ENCODE peak calls at places on chromosomes 1 and 21, in ten cellular contexts. D, Q, J, V, W, T, E, U, M and S are unnamed samples.

GRCh38 chr1:41698916-41699860 is 214.7 kb upstream of the EDN2 start:
- DNase-seq in D (no peak), Q (no peak), J (no peak), V (peak; percentile 38), W (no peak), T (no peak), E (no peak), U (no peak), M (no peak), S (peak; percentile 77)

GRCh38 chr1:168535536-168535935 is 8.3 kb downstream of the XCL2 start:
- DNase-seq in D (no peak), Q (no peak), J (no peak), V (no peak), W (no peak), T (no peak), E (no peak), U (no peak), M (no peak), S (peak; percentile 23)

GRCh38 chr1:199724049-199724448 is 303.5 kb upstream of the NR5A2 start:
- DNase-seq in D (no peak), Q (no peak), J (no peak), V (no peak), W (no peak), T (no peak), E (no peak), U (no peak), M (no peak), S (no peak)

GRCh38 chr1:29631361-29631760 is 395.0 kb downstream of the PTPRU start:
- DNase-seq in D (no peak), Q (no peak), J (no peak), V (no peak), W (no peak), T (peak; percentile 28), E (no peak), U (no peak), M (no peak), S (no peak)

GRCh38 chr1:231217056-231217455 is 24.0 kb upstream of the GNPAT start:
- DNase-seq in D (no peak), Q (no peak), J (no peak), V (no peak), W (no peak), T (no peak), E (no peak), U (no peak), M (no peak), S (peak; percentile 19)

GRCh38 chr1:234559917-234560676 is 49.9 kb downstream of the IRF2BP2 start:
- DNase-seq in D (peak; percentile 10), Q (no peak), J (no peak), V (no peak), W (no peak), T (no peak), E (no peak), U (no peak), M (no peak), S (no peak)

GRCh38 chr1:59705849-59706599 is 108.7 kb upstream of the HOOK1 start:
- DNase-seq in D (peak; percentile 68), Q (no peak), J (no peak), V (no peak), W (peak; percentile 96), T (peak; percentile 90), E (no peak), U (peak; percentile 43), M (no peak), S (no peak)

GRCh38 chr1:36824390-36824861 is 209.9 kb downstream of the GRIK3 start:
- DNase-seq in D (no peak), Q (peak; percentile 32), J (no peak), V (no peak), W (peak; percentile 31), T (no peak), E (no peak), U (no peak), M (peak; percentile 65), S (no peak)

GRCh38 chr21:31557421-31557955 is 102.0 kb upstream of the SOD1 start:
- DNase-seq in D (no peak), Q (peak; percentile 60), J (no peak), V (peak; percentile 25), W (no peak), T (no peak), E (peak; percentile 24), U (no peak), M (peak; percentile 85), S (no peak)

GRCh38 chr1:19645544-19646252 is 1.6 kb downstream of the NBL1 start:
- DNase-seq in D (no peak), Q (no peak), J (no peak), V (no peak), W (no peak), T (peak; percentile 52), E (no peak), U (no peak), M (no peak), S (no peak)

GRCh38 chr21:34510148-34511142 is 1.6 kb downstream of the KCNE1 start:
- DNase-seq in D (peak; percentile 54), Q (peak; percentile 90), J (peak; percentile 76), V (no peak), W (peak; percentile 81), T (peak; percentile 89), E (peak; percentile 48), U (peak; percentile 73), M (peak; percentile 81), S (peak; percentile 85)

GRCh38 chr1:76018045-76018444 is 56.5 kb upstream of the ST6GALNAC3 start:
- DNase-seq in D (no peak), Q (no peak), J (no peak), V (no peak), W (no peak), T (no peak), E (no peak), U (no peak), M (no peak), S (no peak)

GRCh38 chr21:21051109-21052055 is 53.2 kb downstream of the NCAM2 start:
- DNase-seq in D (no peak), Q (no peak), J (no peak), V (no peak), W (no peak), T (no peak), E (no peak), U (no peak), M (no peak), S (no peak)

DNA sequence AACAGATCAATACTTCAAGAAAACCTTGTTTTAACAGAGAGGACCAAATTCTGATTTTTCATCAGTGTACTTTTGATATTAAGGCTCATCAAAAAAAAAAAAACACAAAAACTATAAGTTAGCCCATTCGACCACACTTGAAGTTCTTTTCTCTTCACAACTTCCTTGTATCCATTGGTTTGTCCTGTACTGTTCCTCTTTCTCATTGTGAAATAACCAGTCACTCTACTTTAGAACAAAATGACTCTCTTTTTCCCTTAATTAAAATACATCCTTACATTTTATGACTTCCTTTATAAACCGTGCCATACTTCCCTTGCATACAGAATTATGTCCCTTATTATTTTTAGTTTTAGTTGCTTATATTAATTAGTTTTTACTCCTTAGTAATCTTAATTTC is 8.4 kb downstream of the QSOX1 start:
- DNase-seq in D (no peak), Q (no peak), J (no peak), V (no peak), W (no peak), T (no peak), E (no peak), U (no peak), M (no peak), S (no peak)
- TF ChIP-seq CTCF in D (no peak), Q (no peak), J (no peak), V (no peak), W (no peak), T (no peak), E (no peak), U (no peak), M (no peak), S (no peak)

DNA sequence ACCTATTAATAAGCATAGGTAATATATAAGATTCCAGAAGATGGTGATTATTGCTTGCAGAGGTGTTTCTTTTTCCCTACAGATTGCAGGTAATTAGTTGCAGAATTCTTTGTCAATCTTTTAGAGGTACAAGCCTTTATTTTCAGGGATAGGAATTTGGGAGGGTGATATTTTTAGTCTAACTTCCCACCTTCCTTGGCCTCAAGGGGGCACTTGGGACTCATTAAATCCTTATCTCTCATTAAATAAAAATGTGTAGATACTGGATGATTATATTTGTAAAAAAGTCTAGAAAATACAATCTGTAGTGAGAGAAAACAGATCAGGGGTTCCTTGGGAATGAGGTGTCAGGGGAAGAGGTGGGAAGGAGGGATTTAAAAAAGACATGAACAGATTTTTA is 179.2 kb downstream of the PATJ start:
- DNase-seq in D (no peak), Q (no peak), J (no peak), V (no peak), W (no peak), T (peak; percentile 36), E (no peak), U (no peak), M (peak; percentile 53), S (no peak)
- TF ChIP-seq CTCF in D (no peak), Q (no peak), J (no peak), V (no peak), W (peak; percentile 9), T (peak; percentile 55), E (no peak), U (no peak), M (peak; percentile 66), S (no peak)

DNA sequence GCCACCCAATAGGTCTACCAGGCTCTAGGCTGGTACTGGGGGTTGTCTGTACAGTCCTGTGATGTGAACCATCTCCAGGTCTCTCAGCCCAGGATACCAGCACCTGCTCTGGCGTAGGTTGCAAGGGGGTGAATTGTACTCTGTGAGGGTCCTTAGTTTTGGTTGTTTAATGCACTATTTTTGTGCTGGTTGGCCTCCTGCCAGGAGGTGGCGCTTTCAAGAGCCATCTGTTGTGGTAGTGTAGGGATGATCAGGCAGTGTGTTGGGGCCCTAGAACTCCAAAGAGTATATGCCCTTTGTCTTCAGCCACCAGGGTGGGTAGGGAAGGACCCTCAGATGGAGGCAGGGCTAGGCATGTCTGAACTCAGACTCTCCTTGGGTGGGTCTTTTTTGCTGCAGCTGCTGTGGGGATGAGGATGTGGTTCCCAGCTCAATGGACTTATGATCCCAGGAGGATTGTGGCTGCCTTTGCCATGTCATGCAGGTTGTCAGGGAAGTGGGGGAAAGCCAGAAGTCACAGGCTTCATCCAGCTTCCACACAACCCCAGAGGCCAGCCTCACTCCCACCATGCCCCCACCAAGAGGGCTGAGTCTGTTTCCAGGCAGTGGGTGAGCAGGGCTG is 301.8 kb upstream of the CHRM3 start:
- DNase-seq in D (no peak), Q (peak; percentile 16), J (no peak), V (no peak), W (no peak), T (no peak), E (no peak), U (no peak), M (peak; percentile 23), S (no peak)
- TF ChIP-seq CTCF in D (no peak), Q (no peak), J (no peak), V (no peak), W (no peak), T (no peak), E (no peak), U (no peak), M (peak; percentile 58), S (no peak)

DNA sequence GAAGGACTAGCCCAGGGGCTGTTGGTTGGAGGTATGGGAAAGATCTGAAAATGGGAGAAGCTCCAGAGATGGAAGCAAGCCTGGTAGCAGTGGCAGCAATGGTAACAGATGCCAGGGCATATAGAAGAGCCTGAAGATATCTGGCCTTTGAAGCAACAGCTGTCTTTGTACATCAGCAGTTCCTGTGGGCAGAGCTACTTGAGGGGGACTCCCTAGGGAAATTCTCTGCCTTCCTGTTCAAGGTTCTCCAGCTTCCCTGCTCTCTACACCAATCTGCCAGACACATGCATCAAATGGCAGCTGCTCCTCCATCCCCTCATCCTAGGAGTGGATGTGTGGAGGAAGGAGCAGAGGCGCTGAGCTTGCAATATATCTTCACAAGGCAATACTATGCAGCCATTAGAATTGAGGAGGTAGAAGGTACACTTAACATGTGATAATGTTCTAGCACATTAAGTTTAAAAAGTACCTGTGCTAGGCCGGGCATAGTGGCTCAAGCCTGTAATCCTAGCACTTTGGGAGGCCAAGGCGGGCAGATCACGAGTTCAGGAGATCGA is 2.2 kb downstream of the TMEM35B start:
- DNase-seq in D (no peak), Q (no peak), J (no peak), V (no peak), W (peak; percentile 31), T (no peak), E (no peak), U (no peak), M (no peak), S (no peak)
- TF ChIP-seq CTCF in D (no peak), Q (no peak), J (no peak), V (no peak), W (no peak), T (no peak), E (no peak), U (no peak), M (no peak), S (no peak)